ENCODE peak calls at places on chromosomes 6 and 20, in four cellular contexts. A is nephron progenitor cell, H is astrocyte of the spinal cord, W is KG1. V is an unnamed sample.
A peak's percentile ranks its signal among the peaks of the same experiment; 100 is the strongest.

GRCh38 chr6:104928141-104928540 is 28.8 kb upstream of the LIN28B start:
- DNase-seq in A (no peak), H (no peak), W (no peak), V (no peak)

GRCh38 chr20:58893355-58894151 is 41.0 kb downstream of the GNAS start:
- DNase-seq in A (no peak), H (no peak), W (no peak), V (no peak)

GRCh38 chr6:37765182-37765780 is 54.2 kb upstream of the ZFAND3 start:
- DNase-seq in A (no peak), H (no peak), W (no peak), V (no peak)

GRCh38 chr6:152948150-152948768 is 34.6 kb downstream of the FBXO5 start:
- DNase-seq in A (no peak), H (peak; percentile 56), W (peak; percentile 52), V (peak; percentile 69)

GRCh38 chr6:110517601-110518280 is 41.3 kb upstream of the SLC22A16 start:
- DNase-seq in A (no peak), H (no peak), W (no peak), V (no peak)

GRCh38 chr6:150352321-150353296 is 16.2 kb upstream of the IYD start:
- DNase-seq in A (no peak), H (peak; percentile 70), W (peak; percentile 32), V (no peak)

GRCh38 chr6:44333273-44333919 is 9.1 kb upstream of the SPATS1 start:
- DNase-seq in A (no peak), H (no peak), W (no peak), V (no peak)

GRCh38 chr6:13212538-13212937 is 115.8 kb downstream of the TBC1D7 start:
- DNase-seq in A (no peak), H (no peak), W (no peak), V (no peak)

GRCh38 chr6:141041596-141042087 is 1091.1 kb upstream of the GJE1 start:
- DNase-seq in A (no peak), H (no peak), W (no peak), V (no peak)

GRCh38 chr20:44394520-44395182 is 39.2 kb downstream of the HNF4A start:
- DNase-seq in A (no peak), H (no peak), W (no peak), V (peak; percentile 24)

GRCh38 chr20:1015181-1015580 is 13.1 kb upstream of the RSPO4 start:
- DNase-seq in A (no peak), H (no peak), W (peak; percentile 21), V (no peak)

GRCh38 chr6:71721642-71722041 is 164.7 kb upstream of the RIMS1 start:
- DNase-seq in A (no peak), H (peak; percentile 67), W (no peak), V (no peak)

GRCh38 chr6:48766349-48766748 is 655.4 kb upstream of the PTCHD4 start:
- DNase-seq in A (no peak), H (peak; percentile 69), W (no peak), V (no peak)

GRCh38 chr20:62778601-62779416 is 17.5 kb upstream of the MRGBP start:
- DNase-seq in A (no peak), H (no peak), W (no peak), V (no peak)

GRCh38 chr20:1624811-1625690 is 5.2 kb upstream of the SIRPB1 start:
- DNase-seq in A (no peak), H (no peak), W (no peak), V (no peak)

GRCh38 chr6:14026831-14027539 is 90.6 kb upstream of the CD83 start:
- DNase-seq in A (no peak), H (peak; percentile 43), W (no peak), V (no peak)

GRCh38 chr6:34142599-34142998 is 3.3 kb downstream of the GRM4 start:
- DNase-seq in A (peak; percentile 62), H (no peak), W (no peak), V (no peak)

V was measured in AML-193.